ENCODE peak calls at places on chromosome 22, in four cellular contexts. One of them, this sample, is unnamed.

GRCh38 chr22:46971141-46971775 is 208.8 kb downstream of the TBC1D22A start:
- DNase-seq in AG10803: no peak
- DNase-seq in C1 segment of cervical spinal cord: peak
- DNase-seq in heart right ventricle: peak
- DNase-seq in this sample: no peak

GRCh38 chr22:19579113-19579811 is 55.1 kb upstream of the CLDN5 start:
- DNase-seq in AG10803: no peak
- DNase-seq in C1 segment of cervical spinal cord: no peak
- DNase-seq in heart right ventricle: no peak
- DNase-seq in this sample: no peak

GRCh38 chr22:24190566-24191208 is 9.4 kb downstream of the SUSD2 start:
- DNase-seq in AG10803: no peak
- DNase-seq in C1 segment of cervical spinal cord: no peak
- DNase-seq in heart right ventricle: no peak
- DNase-seq in this sample: no peak

GRCh38 chr22:17774928-17775675 is 833 bp upstream of the BID start:
- DNase-seq in AG10803: no peak
- DNase-seq in C1 segment of cervical spinal cord: no peak
- DNase-seq in heart right ventricle: no peak
- DNase-seq in this sample: no peak

GRCh38 chr22:22450343-22450839 is 58.2 kb downstream of the ZNF280B start:
- DNase-seq in AG10803: no peak
- DNase-seq in C1 segment of cervical spinal cord: no peak
- DNase-seq in heart right ventricle: peak
- DNase-seq in this sample: no peak

GRCh38 chr22:36873614-36874308 is 13.0 kb downstream of the NCF4 start:
- DNase-seq in AG10803: peak
- DNase-seq in C1 segment of cervical spinal cord: no peak
- DNase-seq in heart right ventricle: peak
- DNase-seq in this sample: peak

GRCh38 chr22:27973851-27974250 is 54.8 kb upstream of the PITPNB start:
- DNase-seq in AG10803: no peak
- DNase-seq in C1 segment of cervical spinal cord: no peak
- DNase-seq in heart right ventricle: no peak
- DNase-seq in this sample: no peak

GRCh38 chr22:46054091-46054877 is 77.3 kb upstream of the WNT7B start:
- DNase-seq in AG10803: peak
- DNase-seq in C1 segment of cervical spinal cord: peak
- DNase-seq in heart right ventricle: peak
- DNase-seq in this sample: no peak

GRCh38 chr22:22733881-22734373 is 89.5 kb downstream of the GGTLC2 start:
- DNase-seq in AG10803: no peak
- DNase-seq in C1 segment of cervical spinal cord: no peak
- DNase-seq in heart right ventricle: no peak
- DNase-seq in this sample: no peak

GRCh38 chr22:19969141-19969928 is 27.7 kb upstream of the TXNRD2 start:
- DNase-seq in AG10803: no peak
- DNase-seq in C1 segment of cervical spinal cord: no peak
- DNase-seq in heart right ventricle: no peak
- DNase-seq in this sample: no peak

GRCh38 chr22:32628626-32629587 is 154.3 kb downstream of the FBXO7 start:
- DNase-seq in AG10803: peak
- DNase-seq in C1 segment of cervical spinal cord: no peak
- DNase-seq in heart right ventricle: no peak
- DNase-seq in this sample: no peak

GRCh38 chr22:44371741-44372525 is 59.2 kb upstream of the SHISAL1 start:
- DNase-seq in AG10803: no peak
- DNase-seq in C1 segment of cervical spinal cord: no peak
- DNase-seq in heart right ventricle: no peak
- DNase-seq in this sample: no peak

GRCh38 chr22:20246368-20247009 is 21.6 kb downstream of the RTN4R start:
- DNase-seq in AG10803: no peak
- DNase-seq in C1 segment of cervical spinal cord: no peak
- DNase-seq in heart right ventricle: no peak
- DNase-seq in this sample: no peak

GRCh38 chr22:17777005-17777716 is 2.9 kb upstream of the BID start:
- DNase-seq in AG10803: no peak
- DNase-seq in C1 segment of cervical spinal cord: no peak
- DNase-seq in heart right ventricle: peak
- DNase-seq in this sample: no peak

GRCh38 chr22:50544078-50544745 is 1.5 kb upstream of the KLHDC7B start:
- DNase-seq in AG10803: peak
- DNase-seq in C1 segment of cervical spinal cord: no peak
- DNase-seq in heart right ventricle: peak
- DNase-seq in this sample: no peak

GRCh38 chr22:50170453-50171318 is at the start of gene PANX2:
- DNase-seq in AG10803: no peak
- DNase-seq in C1 segment of cervical spinal cord: no peak
- DNase-seq in heart right ventricle: no peak
- DNase-seq in this sample: no peak

GRCh38 chr22:43004362-43005035 is 10.4 kb downstream of the PACSIN2 start:
- DNase-seq in AG10803: peak
- DNase-seq in C1 segment of cervical spinal cord: no peak
- DNase-seq in heart right ventricle: no peak
- DNase-seq in this sample: no peak

GRCh38 chr22:38881464-38881871 is 9.5 kb upstream of the CBX6 start:
- DNase-seq in AG10803: peak
- DNase-seq in C1 segment of cervical spinal cord: peak
- DNase-seq in heart right ventricle: no peak
- DNase-seq in this sample: no peak

GRCh38 chr22:44171486-44172076 is 9.1 kb upstream of the PARVG start:
- DNase-seq in AG10803: no peak
- DNase-seq in C1 segment of cervical spinal cord: no peak
- DNase-seq in heart right ventricle: no peak
- DNase-seq in this sample: no peak

GRCh38 chr22:20083157-20083890 is 3.3 kb downstream of the DGCR8 start:
- DNase-seq in AG10803: no peak
- DNase-seq in C1 segment of cervical spinal cord: no peak
- DNase-seq in heart right ventricle: no peak
- DNase-seq in this sample: no peak